ENCODE peak calls at places on chromosomes 2 and 18, in ten cellular contexts. I is nucleus accumbens; Y is HCEC 1CT; U is RWPE1; A is NCI-H2081; E is stimulated activated CD8-positive, alpha-beta memory T cell treated with anti-CD3 and anti-CD28 coated beads, Interleukin-7, amount 100 ng/mL, for 4 hours; N is HCT116; C is neural crest cell; T is naive thymus-derived CD4-positive, alpha-beta T cell; K is upper lobe of right lung. L is an unnamed sample.
A peak's percentile ranks its signal among the peaks of the same experiment; 100 is the strongest.

GRCh38 chr18:23702606-23703005 is 13.4 kb downstream of the LAMA3 start:
- DNase-seq in I (no peak), Y (no peak), U (no peak), A (no peak), E (no peak), N (no peak), C (no peak), T (no peak), K (no peak), L (no peak)

GRCh38 chr2:150144546-150145305 is 342.7 kb downstream of the RND3 start:
- DNase-seq in I (no peak), Y (peak; percentile 50), U (no peak), A (no peak), E (no peak), N (no peak), C (no peak), T (no peak), K (no peak), L (no peak)

GRCh38 chr2:198953328-198953727 is 504.4 kb downstream of the SATB2 start:
- DNase-seq in I (no peak), Y (no peak), U (no peak), A (no peak), E (no peak), N (no peak), C (no peak), T (no peak), K (no peak), L (no peak)

GRCh38 chr18:35949903-35950627 is 22.4 kb upstream of the RMP24 start:
- DNase-seq in I (peak; percentile 21), Y (peak; percentile 56), U (no peak), A (peak; percentile 79), E (peak; percentile 14), N (no peak), C (peak; percentile 65), T (peak; percentile 64), K (peak; percentile 73), L (peak; percentile 43)

GRCh38 chr2:38037325-38037724 is 38.6 kb downstream of the CYP1B1 start:
- DNase-seq in I (no peak), Y (no peak), U (no peak), A (no peak), E (no peak), N (no peak), C (no peak), T (no peak), K (no peak), L (no peak)

GRCh38 chr2:27582695-27583389 is at the start of gene ZNF512:
- DNase-seq in I (peak; percentile 75), Y (peak; percentile 92), U (peak; percentile 85), A (peak; percentile 97), E (peak; percentile 78), N (peak; percentile 89), C (peak; percentile 84), T (peak; percentile 74), K (peak; percentile 95), L (peak; percentile 96)

GRCh38 chr18:13813271-13813849 is 10.6 kb upstream of the MC5R start:
- DNase-seq in I (no peak), Y (peak; percentile 12), U (peak; percentile 81), A (peak; percentile 37), E (peak; percentile 18), N (peak; percentile 50), C (peak; percentile 73), T (peak; percentile 24), K (no peak), L (peak; percentile 49)

GRCh38 chr2:32963941-32964340 is 17.2 kb downstream of the LTBP1 start:
- DNase-seq in I (no peak), Y (peak; percentile 12), U (no peak), A (no peak), E (no peak), N (no peak), C (no peak), T (no peak), K (no peak), L (peak; percentile 37)

GRCh38 chr2:119486886-119487285 is 37.4 kb downstream of the SCTR start:
- DNase-seq in I (no peak), Y (no peak), U (no peak), A (no peak), E (no peak), N (no peak), C (no peak), T (no peak), K (no peak), L (no peak)

GRCh38 chr2:73448856-73449255 is 63.2 kb downstream of the ALMS1 start:
- DNase-seq in I (no peak), Y (no peak), U (no peak), A (no peak), E (no peak), N (no peak), C (no peak), T (no peak), K (no peak), L (no peak)

GRCh38 chr2:148282201-148282600 is 261.3 kb downstream of the MBD5 start:
- DNase-seq in I (no peak), Y (peak; percentile 65), U (no peak), A (no peak), E (no peak), N (no peak), C (no peak), T (no peak), K (no peak), L (no peak)

GRCh38 chr2:197571622-197572271 is 55.9 kb downstream of the MOB4 start:
- DNase-seq in I (no peak), Y (peak; percentile 64), U (peak; percentile 5), A (no peak), E (no peak), N (no peak), C (no peak), T (no peak), K (no peak), L (no peak)

GRCh38 chr2:46385786-46386577 is 88.8 kb downstream of the EPAS1 start:
- DNase-seq in I (no peak), Y (peak; percentile 92), U (peak; percentile 64), A (no peak), E (no peak), N (no peak), C (no peak), T (no peak), K (no peak), L (peak; percentile 12)

GRCh38 chr2:153079315-153079714 is 360.9 kb downstream of the ARL6IP6 start:
- DNase-seq in I (no peak), Y (no peak), U (no peak), A (no peak), E (no peak), N (no peak), C (no peak), T (no peak), K (no peak), L (no peak)

GRCh38 chr18:7600528-7601248 is 33.6 kb downstream of the PTPRM start:
- DNase-seq in I (no peak), Y (no peak), U (no peak), A (no peak), E (no peak), N (no peak), C (no peak), T (no peak), K (no peak), L (no peak)

GRCh38 chr2:45843136-45843535 is 191.7 kb downstream of the PRKCE start:
- DNase-seq in I (no peak), Y (no peak), U (no peak), A (no peak), E (no peak), N (no peak), C (no peak), T (no peak), K (no peak), L (no peak)

GRCh38 chr2:181106789-181107418 is 126.5 kb downstream of the UBE2E3 start:
- DNase-seq in I (no peak), Y (peak; percentile 97), U (peak; percentile 75), A (no peak), E (no peak), N (peak; percentile 73), C (no peak), T (no peak), K (no peak), L (no peak)

GRCh38 chr18:63829886-63830285 is 54.7 kb downstream of the SERPINB7 start:
- DNase-seq in I (no peak), Y (peak; percentile 59), U (no peak), A (no peak), E (no peak), N (no peak), C (no peak), T (no peak), K (no peak), L (no peak)

GRCh38 chr2:98829586-98830270 is 98.8 kb upstream of the MGAT4A start:
- DNase-seq in I (no peak), Y (no peak), U (no peak), A (no peak), E (no peak), N (no peak), C (no peak), T (no peak), K (no peak), L (no peak)

GRCh38 chr2:26009567-26009963 is 24.3 kb upstream of the RAB10 start:
- DNase-seq in I (no peak), Y (no peak), U (no peak), A (no peak), E (no peak), N (no peak), C (no peak), T (no peak), K (no peak), L (no peak)

GRCh38 chr2:74366036-74366435 is 14.1 kb downstream of the DCTN1 start:
- DNase-seq in I (no peak), Y (no peak), U (no peak), A (no peak), E (no peak), N (no peak), C (no peak), T (no peak), K (no peak), L (no peak)

GRCh38 chr18:8619041-8619440 is 9.8 kb downstream of the RAB12 start:
- DNase-seq in I (no peak), Y (no peak), U (no peak), A (no peak), E (no peak), N (no peak), C (no peak), T (no peak), K (no peak), L (no peak)

GRCh38 chr2:224173210-224173609 is 134.1 kb upstream of the SERPINE2 start:
- DNase-seq in I (no peak), Y (no peak), U (no peak), A (no peak), E (no peak), N (no peak), C (no peak), T (no peak), K (no peak), L (no peak)

GRCh38 chr2:9524291-9524690 is 31.3 kb downstream of the ADAM17 start:
- DNase-seq in I (no peak), Y (no peak), U (no peak), A (no peak), E (no peak), N (no peak), C (no peak), T (no peak), K (no peak), L (no peak)

GRCh38 chr2:33307659-33308311 is 168.7 kb upstream of the RASGRP3 start:
- DNase-seq in I (no peak), Y (no peak), U (no peak), A (no peak), E (no peak), N (no peak), C (no peak), T (no peak), K (no peak), L (no peak)

GRCh38 chr18:11649839-11650238 is 39.2 kb upstream of the GNAL start:
- DNase-seq in I (no peak), Y (no peak), U (no peak), A (no peak), E (no peak), N (no peak), C (no peak), T (no peak), K (no peak), L (no peak)

GRCh38 chr2:129203315-129203714 is 776.2 kb upstream of the RAB6C start:
- DNase-seq in I (no peak), Y (no peak), U (no peak), A (no peak), E (no peak), N (no peak), C (no peak), T (no peak), K (no peak), L (no peak)

GRCh38 chr2:157692768-157693167 is 64.1 kb upstream of the ACVR1C start:
- DNase-seq in I (no peak), Y (peak; percentile 93), U (peak; percentile 89), A (no peak), E (no peak), N (no peak), C (no peak), T (no peak), K (no peak), L (no peak)